ENCODE peak calls at places on chromosomes 13 and 19, in nine cellular contexts. One of them, this sample, is unnamed.

GRCh38 chr13:22926176-22927007 is 254.4 kb upstream of the SGCG start:
- DNase-seq in AG04449: no peak
- DNase-seq in CD8-positive, alpha-beta T cell: no peak
- DNase-seq in mesothelial cell of epicardium: peak; percentile 62
- DNase-seq in lower leg skin: peak; percentile 93
- DNase-seq in ovary: peak; percentile 82
- DNase-seq in choroid plexus epithelial cell: no peak
- DNase-seq in AG10803: peak; percentile 17
- DNase-seq in thoracic aorta: no peak
- DNase-seq in this sample: no peak

GRCh38 chr19:44796701-44797115 is 12.2 kb upstream of the BCAM start:
- DNase-seq in AG04449: no peak
- DNase-seq in CD8-positive, alpha-beta T cell: no peak
- DNase-seq in mesothelial cell of epicardium: no peak
- DNase-seq in lower leg skin: no peak
- DNase-seq in ovary: no peak
- DNase-seq in choroid plexus epithelial cell: peak; percentile 61
- DNase-seq in AG10803: no peak
- DNase-seq in thoracic aorta: no peak
- DNase-seq in this sample: no peak

GRCh38 chr13:42970824-42971669 is 21.0 kb downstream of the EPSTI1 start:
- DNase-seq in AG04449: no peak
- DNase-seq in CD8-positive, alpha-beta T cell: peak; percentile 19
- DNase-seq in mesothelial cell of epicardium: no peak
- DNase-seq in lower leg skin: no peak
- DNase-seq in ovary: no peak
- DNase-seq in choroid plexus epithelial cell: peak; percentile 72
- DNase-seq in AG10803: peak; percentile 49
- DNase-seq in thoracic aorta: no peak
- DNase-seq in this sample: no peak

GRCh38 chr19:30590596-30591229 is 218.5 kb downstream of the ZNF536 start:
- DNase-seq in AG04449: no peak
- DNase-seq in CD8-positive, alpha-beta T cell: no peak
- DNase-seq in mesothelial cell of epicardium: no peak
- DNase-seq in lower leg skin: peak; percentile 69
- DNase-seq in ovary: no peak
- DNase-seq in choroid plexus epithelial cell: no peak
- DNase-seq in AG10803: peak; percentile 38
- DNase-seq in thoracic aorta: no peak
- DNase-seq in this sample: no peak

GRCh38 chr19:49492573-49493411 is 3.4 kb upstream of the RPS11 start:
- DNase-seq in AG04449: no peak
- DNase-seq in CD8-positive, alpha-beta T cell: no peak
- DNase-seq in mesothelial cell of epicardium: no peak
- DNase-seq in lower leg skin: no peak
- DNase-seq in ovary: no peak
- DNase-seq in choroid plexus epithelial cell: no peak
- DNase-seq in AG10803: no peak
- DNase-seq in thoracic aorta: no peak
- DNase-seq in this sample: no peak

GRCh38 chr19:5691205-5691929 is 1.3 kb downstream of the RPL36 start:
- DNase-seq in AG04449: no peak
- DNase-seq in CD8-positive, alpha-beta T cell: peak; percentile 20
- DNase-seq in mesothelial cell of epicardium: no peak
- DNase-seq in lower leg skin: peak; percentile 93
- DNase-seq in ovary: peak; percentile 75
- DNase-seq in choroid plexus epithelial cell: peak; percentile 51
- DNase-seq in AG10803: peak; percentile 55
- DNase-seq in thoracic aorta: no peak
- DNase-seq in this sample: no peak

GRCh38 chr19:38277549-38277948 is 13.2 kb downstream of the SPINT2 start:
- DNase-seq in AG04449: no peak
- DNase-seq in CD8-positive, alpha-beta T cell: no peak
- DNase-seq in mesothelial cell of epicardium: no peak
- DNase-seq in lower leg skin: no peak
- DNase-seq in ovary: no peak
- DNase-seq in choroid plexus epithelial cell: peak; percentile 47
- DNase-seq in AG10803: peak; percentile 65
- DNase-seq in thoracic aorta: no peak
- DNase-seq in this sample: no peak

GRCh38 chr13:36796052-36796451 is 23.0 kb upstream of the RFXAP start:
- DNase-seq in AG04449: no peak
- DNase-seq in CD8-positive, alpha-beta T cell: no peak
- DNase-seq in mesothelial cell of epicardium: no peak
- DNase-seq in lower leg skin: no peak
- DNase-seq in ovary: no peak
- DNase-seq in choroid plexus epithelial cell: no peak
- DNase-seq in AG10803: no peak
- DNase-seq in thoracic aorta: no peak
- DNase-seq in this sample: no peak

DNA sequence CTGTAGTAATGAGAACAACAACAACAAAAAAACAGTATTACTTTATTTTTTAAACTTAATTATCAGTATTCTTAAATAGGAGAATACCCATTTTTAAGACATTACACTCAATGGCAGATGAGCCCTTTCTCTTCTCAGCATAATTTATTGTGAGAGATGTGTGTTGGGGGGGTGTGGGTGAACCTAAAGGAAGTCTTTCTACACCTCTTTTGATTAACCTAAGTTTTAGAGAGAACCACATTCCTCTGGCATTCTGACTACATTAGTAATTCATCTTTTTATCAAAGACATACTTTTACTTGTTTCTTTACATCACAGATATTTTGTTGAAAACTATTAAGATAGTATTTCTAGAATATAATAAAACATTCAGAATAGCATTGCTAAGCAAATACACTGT is 890.9 kb downstream of the PCDH9 start:
- DNase-seq in AG04449: no peak
- DNase-seq in CD8-positive, alpha-beta T cell: no peak
- DNase-seq in mesothelial cell of epicardium: no peak
- DNase-seq in lower leg skin: no peak
- DNase-seq in ovary: no peak
- DNase-seq in choroid plexus epithelial cell: peak; percentile 38
- DNase-seq in AG10803: no peak
- DNase-seq in thoracic aorta: no peak
- DNase-seq in this sample: no peak
- TF ChIP-seq CTCF in AG04449: no peak
- TF ChIP-seq CTCF in CD8-positive, alpha-beta T cell: no peak
- TF ChIP-seq CTCF in mesothelial cell of epicardium: no peak
- TF ChIP-seq CTCF in lower leg skin: no peak
- TF ChIP-seq CTCF in ovary: no peak
- TF ChIP-seq CTCF in choroid plexus epithelial cell: no peak
- TF ChIP-seq CTCF in AG10803: no peak
- TF ChIP-seq CTCF in thoracic aorta: no peak
- TF ChIP-seq CTCF in this sample: no peak

GRCh38 chr13:44763604-44764311 is 187.6 kb upstream of the TSC22D1 start:
- DNase-seq in AG04449: no peak
- DNase-seq in CD8-positive, alpha-beta T cell: no peak
- DNase-seq in mesothelial cell of epicardium: no peak
- DNase-seq in lower leg skin: no peak
- DNase-seq in ovary: no peak
- DNase-seq in choroid plexus epithelial cell: peak; percentile 30
- DNase-seq in AG10803: no peak
- DNase-seq in thoracic aorta: no peak
- DNase-seq in this sample: no peak
- TF ChIP-seq CTCF in AG04449: no peak
- TF ChIP-seq CTCF in CD8-positive, alpha-beta T cell: no peak
- TF ChIP-seq CTCF in mesothelial cell of epicardium: no peak
- TF ChIP-seq CTCF in lower leg skin: no peak
- TF ChIP-seq CTCF in ovary: no peak
- TF ChIP-seq CTCF in choroid plexus epithelial cell: no peak
- TF ChIP-seq CTCF in AG10803: no peak
- TF ChIP-seq CTCF in thoracic aorta: no peak
- TF ChIP-seq CTCF in this sample: no peak

DNA sequence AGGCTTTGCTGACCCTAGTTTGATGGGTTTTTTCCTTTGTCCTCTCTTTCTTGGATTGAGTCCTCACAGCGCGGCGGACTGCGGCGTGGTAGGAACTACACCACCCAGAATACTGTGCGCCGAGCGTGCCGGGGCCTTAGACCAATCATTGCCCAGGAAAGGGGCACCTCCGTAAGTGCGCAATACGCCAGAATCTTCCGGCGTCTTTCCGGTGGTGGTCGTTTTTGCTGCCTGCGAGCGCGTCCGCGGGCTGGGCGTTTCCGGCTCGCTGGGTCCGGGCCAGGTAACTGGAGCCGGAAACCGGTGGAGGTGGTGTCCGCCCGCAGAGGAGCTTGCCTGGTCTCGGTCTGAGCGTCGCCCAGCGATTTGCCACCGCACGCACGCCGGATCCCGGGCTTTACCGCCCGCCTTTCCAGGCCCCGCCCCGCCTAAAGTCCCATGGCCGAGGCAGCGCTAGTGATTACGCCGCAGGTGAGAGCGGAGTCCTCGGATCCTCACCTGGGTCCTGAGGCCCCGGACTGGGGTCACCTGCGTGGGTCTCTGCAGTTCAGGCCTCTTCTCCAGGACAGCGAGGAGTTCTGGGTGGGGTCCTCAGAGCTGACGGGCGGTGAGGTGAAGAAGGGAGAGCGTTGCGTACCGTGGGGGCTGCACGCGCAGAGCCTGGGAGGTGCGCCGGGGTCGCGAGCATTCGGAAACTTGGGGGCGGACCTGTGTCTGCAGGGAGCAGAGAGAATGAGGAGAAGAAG is at the start of gene ZNF549:
- DNase-seq in AG04449: peak; percentile 31
- DNase-seq in CD8-positive, alpha-beta T cell: peak; percentile 85
- DNase-seq in mesothelial cell of epicardium: peak; percentile 88
- DNase-seq in lower leg skin: peak; percentile 96
- DNase-seq in ovary: peak; percentile 91
- DNase-seq in choroid plexus epithelial cell: peak; percentile 94
- DNase-seq in AG10803: peak; percentile 88
- DNase-seq in thoracic aorta: peak; percentile 68
- DNase-seq in this sample: peak; percentile 82
- TF ChIP-seq CTCF in AG04449: no peak
- TF ChIP-seq CTCF in CD8-positive, alpha-beta T cell: no peak
- TF ChIP-seq CTCF in mesothelial cell of epicardium: no peak
- TF ChIP-seq CTCF in lower leg skin: no peak
- TF ChIP-seq CTCF in ovary: no peak
- TF ChIP-seq CTCF in choroid plexus epithelial cell: no peak
- TF ChIP-seq CTCF in AG10803: no peak
- TF ChIP-seq CTCF in thoracic aorta: no peak
- TF ChIP-seq CTCF in this sample: no peak

GRCh38 chr13:26656919-26657318 is 99.4 kb downstream of the WASF3 start:
- DNase-seq in AG04449: peak; percentile 51
- DNase-seq in CD8-positive, alpha-beta T cell: no peak
- DNase-seq in mesothelial cell of epicardium: no peak
- DNase-seq in lower leg skin: no peak
- DNase-seq in ovary: peak; percentile 40
- DNase-seq in choroid plexus epithelial cell: peak; percentile 70
- DNase-seq in AG10803: peak; percentile 20
- DNase-seq in thoracic aorta: no peak
- DNase-seq in this sample: no peak
- TF ChIP-seq CTCF in AG04449: no peak
- TF ChIP-seq CTCF in CD8-positive, alpha-beta T cell: no peak
- TF ChIP-seq CTCF in mesothelial cell of epicardium: no peak
- TF ChIP-seq CTCF in lower leg skin: no peak
- TF ChIP-seq CTCF in ovary: no peak
- TF ChIP-seq CTCF in choroid plexus epithelial cell: peak; percentile 42
- TF ChIP-seq CTCF in AG10803: peak; percentile 8
- TF ChIP-seq CTCF in thoracic aorta: no peak
- TF ChIP-seq CTCF in this sample: no peak

GRCh38 chr19:14080887-14081796 is 4.4 kb downstream of the C19orf67 start:
- DNase-seq in AG04449: peak; percentile 93
- DNase-seq in CD8-positive, alpha-beta T cell: peak; percentile 99
- DNase-seq in mesothelial cell of epicardium: peak; percentile 99
- DNase-seq in lower leg skin: peak; percentile 100
- DNase-seq in ovary: peak; percentile 100
- DNase-seq in choroid plexus epithelial cell: peak; percentile 100
- DNase-seq in AG10803: peak; percentile 99
- DNase-seq in thoracic aorta: peak; percentile 89
- DNase-seq in this sample: peak; percentile 99
- TF ChIP-seq CTCF in AG04449: no peak
- TF ChIP-seq CTCF in CD8-positive, alpha-beta T cell: no peak
- TF ChIP-seq CTCF in mesothelial cell of epicardium: no peak
- TF ChIP-seq CTCF in lower leg skin: no peak
- TF ChIP-seq CTCF in ovary: no peak
- TF ChIP-seq CTCF in choroid plexus epithelial cell: no peak
- TF ChIP-seq CTCF in AG10803: no peak
- TF ChIP-seq CTCF in thoracic aorta: no peak
- TF ChIP-seq CTCF in this sample: no peak

This sample was measured in natural killer cell.